ENCODE peak calls at places on chromosome 6, in nine cellular contexts. T, X, C, J, L, N, M, O and Y are unnamed samples.

GRCh38 chr6:29730575-29731126 is 7.4 kb downstream of the HLA-F start:
- DNase-seq in T (no peak), X (no peak), C (no peak), J (no peak), L (no peak), N (no peak), M (no peak), O (no peak), Y (no peak)

GRCh38 chr6:4553387-4553786 is 222.8 kb upstream of the CDYL start:
- DNase-seq in T (no peak), X (no peak), C (no peak), J (no peak), L (peak), N (no peak), M (no peak), O (no peak), Y (no peak)

GRCh38 chr6:22030730-22031619 is 265.9 kb downstream of the PRL start:
- DNase-seq in T (no peak), X (no peak), C (no peak), J (no peak), L (no peak), N (no peak), M (no peak), O (no peak), Y (no peak)

GRCh38 chr6:14661696-14662095 is 544.1 kb downstream of the CD83 start:
- DNase-seq in T (no peak), X (no peak), C (no peak), J (no peak), L (no peak), N (no peak), M (no peak), O (no peak), Y (no peak)

GRCh38 chr6:29517728-29518440 is 30.1 kb upstream of the MAS1L start:
- DNase-seq in T (no peak), X (no peak), C (no peak), J (no peak), L (no peak), N (no peak), M (no peak), O (no peak), Y (no peak)

GRCh38 chr6:143575440-143575839 is 63.9 kb upstream of the FUCA2 start:
- DNase-seq in T (peak), X (no peak), C (peak), J (peak), L (peak), N (peak), M (peak), O (no peak), Y (peak)

GRCh38 chr6:133544419-133544818 is 303.3 kb downstream of the EYA4 start:
- DNase-seq in T (no peak), X (no peak), C (no peak), J (no peak), L (no peak), N (no peak), M (no peak), O (no peak), Y (no peak)

GRCh38 chr6:134787261-134787871 is 162.5 kb downstream of the ALDH8A1 start:
- DNase-seq in T (no peak), X (no peak), C (no peak), J (peak), L (no peak), N (no peak), M (no peak), O (no peak), Y (peak)

GRCh38 chr6:133671376-133671775 is 217.5 kb upstream of the TCF21 start:
- DNase-seq in T (peak), X (no peak), C (no peak), J (no peak), L (no peak), N (no peak), M (no peak), O (no peak), Y (peak)

GRCh38 chr6:27303613-27304272 is 8.3 kb downstream of the POM121L2 start:
- DNase-seq in T (peak), X (no peak), C (no peak), J (no peak), L (no peak), N (no peak), M (no peak), O (no peak), Y (peak)

GRCh38 chr6:5453531-5453930 is 192.2 kb downstream of the FARS2 start:
- DNase-seq in T (no peak), X (no peak), C (no peak), J (no peak), L (no peak), N (peak), M (no peak), O (no peak), Y (no peak)

GRCh38 chr6:46932941-46933340 is 11.2 kb upstream of the ADGRF5 start:
- DNase-seq in T (peak), X (no peak), C (no peak), J (peak), L (no peak), N (no peak), M (no peak), O (no peak), Y (no peak)

GRCh38 chr6:16511723-16512584 is 249.3 kb downstream of the ATXN1 start:
- DNase-seq in T (no peak), X (peak), C (no peak), J (no peak), L (no peak), N (no peak), M (no peak), O (no peak), Y (no peak)

GRCh38 chr6:136015531-136015930 is 164.0 kb downstream of the PDE7B start:
- DNase-seq in T (no peak), X (no peak), C (no peak), J (no peak), L (no peak), N (no peak), M (no peak), O (no peak), Y (no peak)

GRCh38 chr6:113630738-113631535 is 226.2 kb upstream of the MARCKS start:
- DNase-seq in T (no peak), X (no peak), C (no peak), J (peak), L (peak), N (peak), M (no peak), O (no peak), Y (no peak)

GRCh38 chr6:21586300-21586699 is 7.3 kb upstream of the SOX4 start:
- DNase-seq in T (no peak), X (no peak), C (no peak), J (no peak), L (no peak), N (no peak), M (no peak), O (no peak), Y (no peak)

GRCh38 chr6:168908887-168909286 is 344.8 kb downstream of the THBS2 start:
- DNase-seq in T (peak), X (no peak), C (no peak), J (peak), L (peak), N (no peak), M (no peak), O (no peak), Y (no peak)

GRCh38 chr6:11437824-11438459 is 99.6 kb upstream of the TMEM170B start:
- DNase-seq in T (no peak), X (no peak), C (no peak), J (no peak), L (no peak), N (no peak), M (no peak), O (no peak), Y (no peak)

GRCh38 chr6:81531869-81532561 is 220.5 kb downstream of the TENT5A start:
- DNase-seq in T (no peak), X (no peak), C (no peak), J (peak), L (no peak), N (no peak), M (no peak), O (no peak), Y (peak)

GRCh38 chr6:105210932-105211531 is 31.2 kb upstream of the POPDC3 start:
- DNase-seq in T (no peak), X (no peak), C (no peak), J (no peak), L (no peak), N (no peak), M (no peak), O (no peak), Y (no peak)

GRCh38 chr6:166872431-166873139 is 83.8 kb downstream of the RNASET2 start:
- DNase-seq in T (no peak), X (no peak), C (no peak), J (no peak), L (no peak), N (no peak), M (no peak), O (no peak), Y (peak)

GRCh38 chr6:108689279-108690161 is 128.8 kb downstream of the FOXO3 start:
- DNase-seq in T (no peak), X (peak), C (peak), J (peak), L (peak), N (peak), M (peak), O (no peak), Y (no peak)

GRCh38 chr6:156658186-156658585 is 119.0 kb upstream of the ARID1B start:
- DNase-seq in T (peak), X (no peak), C (no peak), J (peak), L (peak), N (peak), M (no peak), O (no peak), Y (no peak)

GRCh38 chr6:12343440-12344162 is 53.4 kb downstream of the EDN1 start:
- DNase-seq in T (no peak), X (peak), C (no peak), J (no peak), L (no peak), N (no peak), M (no peak), O (no peak), Y (no peak)

GRCh38 chr6:153170511-153170910 is 39.4 kb upstream of the RGS17 start:
- DNase-seq in T (no peak), X (no peak), C (no peak), J (peak), L (peak), N (no peak), M (no peak), O (peak), Y (peak)

GRCh38 chr6:35948725-35949124 is 27.8 kb upstream of the SRPK1 start:
- DNase-seq in T (peak), X (no peak), C (no peak), J (peak), L (no peak), N (no peak), M (no peak), O (no peak), Y (peak)

GRCh38 chr6:157673596-157673995 is 149.4 kb upstream of the SNX9 start:
- DNase-seq in T (no peak), X (no peak), C (no peak), J (no peak), L (no peak), N (no peak), M (no peak), O (no peak), Y (no peak)

GRCh38 chr6:160714731-160715130 is 12.7 kb downstream of the PLG start:
- DNase-seq in T (no peak), X (no peak), C (no peak), J (no peak), L (no peak), N (no peak), M (no peak), O (no peak), Y (no peak)

GRCh38 chr6:34459899-34460593 is 5.8 kb upstream of the PACSIN1 start:
- DNase-seq in T (peak), X (peak), C (no peak), J (peak), L (no peak), N (peak), M (no peak), O (peak), Y (peak)